ENCODE peak calls at places on chromosomes 6 and 20, in six cellular contexts. U, D, V, P, Y and K are unnamed samples.

GRCh38 chr6:73024598-73024997 is 200.7 kb downstream of the KHDC1L start:
- DNase-seq in U (no peak), D (no peak), V (no peak), P (no peak), Y (no peak), K (no peak)

GRCh38 chr6:44297063-44298038 is 15.8 kb downstream of the AARS2 start:
- DNase-seq in U (peak; percentile 51), D (peak; percentile 29), V (peak; percentile 54), P (no peak), Y (no peak), K (peak; percentile 38)

GRCh38 chr6:112370946-112371345 is 23.8 kb downstream of the RFPL4B start:
- DNase-seq in U (no peak), D (no peak), V (no peak), P (no peak), Y (no peak), K (no peak)

GRCh38 chr6:105993769-105994521 is 92.2 kb upstream of the PRDM1 start:
- DNase-seq in U (peak; percentile 37), D (peak; percentile 45), V (peak; percentile 48), P (no peak), Y (peak; percentile 27), K (peak; percentile 82)

GRCh38 chr20:2955257-2955950 is 82.1 kb downstream of the PTPRA start:
- DNase-seq in U (no peak), D (no peak), V (no peak), P (no peak), Y (no peak), K (no peak)

GRCh38 chr6:119350202-119351004 is 842 bp upstream of the MAN1A1 start:
- DNase-seq in U (peak; percentile 14), D (peak; percentile 67), V (peak; percentile 40), P (no peak), Y (peak; percentile 50), K (peak; percentile 88)

GRCh38 chr6:161272600-161273355 is 1.1 kb downstream of the AGPAT4 start:
- DNase-seq in U (peak; percentile 63), D (peak; percentile 59), V (peak; percentile 92), P (no peak), Y (no peak), K (peak; percentile 85)

GRCh38 chr6:4451101-4451500 is 315.7 kb upstream of the ECI2 start:
- DNase-seq in U (no peak), D (no peak), V (no peak), P (no peak), Y (peak; percentile 73), K (no peak)

GRCh38 chr6:63571382-63571882 is 848 bp upstream of the LOC128125822 start:
- DNase-seq in U (no peak), D (no peak), V (no peak), P (no peak), Y (no peak), K (no peak)

GRCh38 chr20:16518068-16518783 is 55.0 kb downstream of the KIF16B start:
- DNase-seq in U (peak; percentile 9), D (peak; percentile 42), V (peak; percentile 73), P (no peak), Y (peak; percentile 37), K (peak; percentile 56)

GRCh38 chr6:122620902-122621301 is 10.7 kb downstream of the PKIB start:
- DNase-seq in U (no peak), D (peak; percentile 23), V (no peak), P (no peak), Y (no peak), K (peak; percentile 57)

GRCh38 chr6:148972481-148972880 is 225.7 kb downstream of the UST start:
- DNase-seq in U (no peak), D (no peak), V (peak; percentile 93), P (peak; percentile 84), Y (peak; percentile 83), K (peak; percentile 32)

GRCh38 chr6:32668226-32668747 is 1.8 kb upstream of the HLA-DQB1 start:
- DNase-seq in U (no peak), D (peak; percentile 19), V (peak; percentile 10), P (no peak), Y (peak; percentile 37), K (peak; percentile 27)

GRCh38 chr20:22611636-22612035 is 27.3 kb upstream of the FOXA2 start:
- DNase-seq in U (no peak), D (no peak), V (no peak), P (no peak), Y (no peak), K (no peak)

GRCh38 chr6:159444073-159444472 is 249.0 kb downstream of the SOD2 start:
- DNase-seq in U (no peak), D (no peak), V (peak; percentile 28), P (no peak), Y (no peak), K (no peak)

GRCh38 chr20:23094213-23094896 is 8.2 kb upstream of the CD93 start:
- DNase-seq in U (no peak), D (no peak), V (no peak), P (no peak), Y (no peak), K (no peak)

GRCh38 chr20:31587545-31588389 is 17.3 kb upstream of the ID1 start:
- DNase-seq in U (no peak), D (no peak), V (no peak), P (no peak), Y (peak; percentile 88), K (peak; percentile 72)

GRCh38 chr20:63309261-63310071 is 16.5 kb downstream of the COL20A1 start:
- DNase-seq in U (peak; percentile 64), D (peak; percentile 24), V (peak; percentile 25), P (no peak), Y (no peak), K (peak; percentile 33)

GRCh38 chr6:138527376-138528092 is 28.2 kb upstream of the NHSL1 start:
- DNase-seq in U (peak; percentile 24), D (no peak), V (peak; percentile 77), P (no peak), Y (no peak), K (peak; percentile 32)

GRCh38 chr6:21871831-21872230 is 278.3 kb downstream of the SOX4 start:
- DNase-seq in U (no peak), D (no peak), V (no peak), P (no peak), Y (no peak), K (no peak)

GRCh38 chr6:163765326-163765725 is 350.8 kb downstream of the QKI start:
- DNase-seq in U (no peak), D (no peak), V (no peak), P (no peak), Y (no peak), K (no peak)

GRCh38 chr20:44908987-44909871 is 631 bp upstream of the PABPC1L start:
- DNase-seq in U (peak; percentile 6), D (no peak), V (peak; percentile 30), P (no peak), Y (no peak), K (peak; percentile 18)

GRCh38 chr6:144793744-144794143 is 508.6 kb downstream of the UTRN start:
- DNase-seq in U (no peak), D (no peak), V (no peak), P (no peak), Y (no peak), K (no peak)

DNA sequence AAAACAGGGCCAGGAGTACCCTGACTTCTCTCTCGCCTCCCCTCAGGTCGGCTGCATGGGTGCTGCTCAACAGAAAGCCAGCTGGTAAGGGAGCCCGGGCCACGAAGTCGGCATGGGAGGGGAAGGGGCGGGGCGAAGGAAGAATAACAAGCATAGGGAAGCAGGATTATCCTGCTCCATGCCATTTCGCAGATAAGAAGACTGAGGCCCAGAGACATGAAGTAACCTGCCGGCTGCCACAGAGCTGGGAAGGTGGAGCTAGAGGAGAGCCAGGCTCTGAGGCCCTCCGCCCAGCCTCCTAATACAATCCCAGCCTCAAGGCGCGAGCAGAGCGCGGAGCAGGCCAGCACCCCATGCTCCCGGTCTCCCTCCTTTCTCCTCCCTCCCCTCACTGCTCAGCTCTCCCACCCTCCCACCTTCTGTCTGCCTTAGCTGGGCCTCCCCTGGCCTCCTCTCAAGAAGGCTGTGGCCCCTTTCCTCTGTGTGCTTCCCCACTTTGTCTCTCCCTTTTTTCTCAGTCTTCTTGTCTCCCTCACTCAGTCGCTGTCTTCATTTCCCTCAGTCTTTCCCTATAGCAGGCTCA is 13.2 kb upstream of the HMGA1 start:
- DNase-seq in U (no peak), D (no peak), V (no peak), P (no peak), Y (peak; percentile 50), K (no peak)
- H3K4me3 ChIP-seq in U (peak overlapping the region; percentile 54), D (peak overlapping the region; percentile 27), V (no peak overlapping the region), P (peak overlapping the region; percentile 28), Y (peak overlapping the region; percentile 37), K (peak overlapping the region; percentile 74)

GRCh38 chr6:26249709-26249958 is 115.4 kb upstream of the BTN3A2 start:
- DNase-seq in U (no peak), D (no peak), V (no peak), P (no peak), Y (no peak), K (no peak)
- H2BK5ac ChIP-seq in U (no peak overlapping the region), D (peak overlapping the region; percentile 67), V (peak overlapping the region; percentile 33), P (peak overlapping the region; percentile 100), Y (peak overlapping the region; percentile 65), K (peak overlapping the region; percentile 8)

DNA sequence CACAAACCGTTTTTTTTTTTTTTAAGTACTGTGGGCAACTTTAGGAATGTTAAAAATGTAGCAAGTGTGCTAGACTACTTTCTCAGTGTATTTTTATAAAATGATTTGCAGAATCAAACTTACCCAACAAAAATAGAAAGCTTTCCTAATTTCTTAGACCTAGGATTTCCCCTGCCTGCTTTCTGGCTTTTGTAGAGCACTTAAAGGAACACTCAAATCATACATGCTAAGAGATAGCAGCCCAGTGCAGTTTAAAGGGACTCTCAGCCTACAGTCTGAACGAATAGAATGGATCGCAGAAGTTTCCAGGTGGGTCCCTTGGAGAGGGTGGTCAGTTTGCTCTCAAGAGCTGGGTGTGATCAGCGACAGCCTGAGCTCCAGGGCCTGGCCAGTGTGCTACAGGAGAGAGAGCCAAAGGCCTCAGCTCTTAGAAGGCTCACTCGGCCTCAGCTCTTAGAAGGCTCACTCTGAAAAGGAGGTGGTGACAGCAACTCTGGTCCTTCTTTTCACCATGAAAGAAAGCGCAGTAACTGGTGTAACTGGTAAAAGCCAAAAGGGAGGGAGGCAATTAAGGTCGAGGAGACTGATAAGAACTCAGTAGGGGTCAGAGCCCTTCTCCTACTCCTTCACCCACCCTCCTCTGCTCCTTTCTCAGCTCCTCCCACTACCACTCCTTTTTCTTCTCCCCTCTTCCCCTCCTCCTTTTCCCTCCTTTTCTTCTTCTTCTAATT is 142.4 kb downstream of the ZFP64 start:
- DNase-seq in U (peak; percentile 53), D (peak; percentile 27), V (peak; percentile 88), P (no peak), Y (no peak), K (peak; percentile 56)
- H3K9ac ChIP-seq in U (no peak overlapping the region), D (peak overlapping the region; percentile 57), V (peak overlapping the region; percentile 42), P (no peak overlapping the region), Y (no peak overlapping the region), K (no peak overlapping the region)

GRCh38 chr6:104958720-104959452 is 2.0 kb downstream of the LIN28B start:
- DNase-seq in U (no peak), D (no peak), V (peak; percentile 70), P (no peak), Y (no peak), K (peak; percentile 75)
- H3K4me3 ChIP-seq in U (peak overlapping the region; percentile 73), D (no peak overlapping the region), V (peak overlapping the region; percentile 45), P (peak overlapping the region; percentile 79), Y (no peak overlapping the region), K (no peak overlapping the region)

GRCh38 chr20:1327241-1327653 is 1.7 kb downstream of the SDCBP2 start:
- DNase-seq in U (no peak), D (peak; percentile 79), V (no peak), P (no peak), Y (no peak), K (peak; percentile 81)

GRCh38 chr20:1324598-1325172 is 4.3 kb downstream of the SDCBP2 start:
- DNase-seq in U (no peak), D (peak; percentile 91), V (no peak), P (no peak), Y (peak; percentile 17), K (peak; percentile 93)

GRCh38 chr20:1323830-1324597 is 4.9 kb downstream of the SDCBP2 start:
- DNase-seq in U (no peak), D (no peak), V (no peak), P (no peak), Y (no peak), K (peak; percentile 25)

GRCh38 chr20:1326031-1326930 is 2.7 kb downstream of the SDCBP2 start:
- DNase-seq in U (no peak), D (peak; percentile 41), V (no peak), P (no peak), Y (no peak), K (peak; percentile 46)

GRCh38 chr20:1325173-1326030 is 3.5 kb downstream of the SDCBP2 start:
- DNase-seq in U (peak; percentile 94), D (peak; percentile 97), V (peak; percentile 97), P (peak; percentile 79), Y (peak; percentile 95), K (peak; percentile 97)
- H2BK5ac ChIP-seq in U (peak overlapping the region; percentile 59), D (peak overlapping the region; percentile 99), V (peak overlapping the region; percentile 62), P (peak overlapping the region; percentile 92), Y (peak overlapping the region; percentile 93), K (peak overlapping the region; percentile 86)